ENCODE peak calls at places on chromosomes 12 and 14, in six cellular contexts. C is CD8-positive, alpha-beta memory T cell; P is hepatocyte; A is nucleus accumbens; G is fibroblast of the aortic adventitia; Z is hypothalamus. F is an unnamed sample.

GRCh38 chr14:50308363-50308762 is 3.7 kb downstream of the L2HGDH start:
- DNase-seq in C (no peak), P (no peak), A (no peak), G (no peak), Z (no peak), F (no peak)

GRCh38 chr12:96493101-96493500 is 3.7 kb downstream of the CFAP54 start:
- DNase-seq in C (no peak), P (no peak), A (no peak), G (no peak), Z (no peak), F (no peak)

GRCh38 chr12:76318773-76319594 is 29.2 kb downstream of the BBS10 start:
- DNase-seq in C (no peak), P (no peak), A (no peak), G (no peak), Z (no peak), F (no peak)

GRCh38 chr14:102201776-102202175 is 62.1 kb downstream of the WDR20 start:
- DNase-seq in C (no peak), P (no peak), A (no peak), G (no peak), Z (no peak), F (no peak)

GRCh38 chr14:85688024-85688423 is 158.1 kb downstream of the FLRT2 start:
- DNase-seq in C (no peak), P (peak; percentile 19), A (no peak), G (peak; percentile 53), Z (no peak), F (no peak)

GRCh38 chr14:40784860-40785259 is 821.8 kb upstream of the LRFN5 start:
- DNase-seq in C (no peak), P (no peak), A (no peak), G (no peak), Z (no peak), F (no peak)

GRCh38 chr12:95215925-95216324 is 1.3 kb downstream of the FGD6 start:
- DNase-seq in C (no peak), P (no peak), A (no peak), G (peak; percentile 74), Z (no peak), F (no peak)

GRCh38 chr12:19198272-19198671 is 68.7 kb downstream of the PLEKHA5 start:
- DNase-seq in C (no peak), P (peak; percentile 19), A (no peak), G (peak; percentile 81), Z (no peak), F (no peak)

GRCh38 chr12:112008918-112009317 is 4.0 kb downstream of the TMEM116 start:
- DNase-seq in C (no peak), P (no peak), A (no peak), G (no peak), Z (no peak), F (no peak)